ENCODE peak calls at places on chromosomes 11 and 22, in nine cellular contexts. V is heart left ventricle, D is body of pancreas, N is RWPE1, W is GM12865, O is left lung, M is pancreas, C is upper lobe of right lung, E is neural crest cell. G is an unnamed sample.

GRCh38 chr11:925496-926301 is at the start of gene AP2A2:
- DNase-seq in V (peak), D (peak), N (peak), W (peak), O (peak), M (peak), C (peak), E (peak), G (peak)

GRCh38 chr22:19287889-19288288 is 3.6 kb downstream of the CLTCL1 start:
- DNase-seq in V (no peak), D (no peak), N (no peak), W (no peak), O (no peak), M (no peak), C (no peak), E (no peak), G (no peak)

GRCh38 chr11:125593113-125593761 is 585 bp downstream of the STT3A start:
- DNase-seq in V (no peak), D (peak), N (peak), W (peak), O (no peak), M (no peak), C (no peak), E (no peak), G (no peak)

GRCh38 chr11:42947405-42947804 is 364.4 kb upstream of the API5 start:
- DNase-seq in V (no peak), D (no peak), N (no peak), W (no peak), O (no peak), M (no peak), C (no peak), E (no peak), G (no peak)

GRCh38 chr11:103069367-103069766 is 22.6 kb downstream of the DCUN1D5 start:
- DNase-seq in V (no peak), D (no peak), N (no peak), W (no peak), O (no peak), M (no peak), C (no peak), E (no peak), G (no peak)

GRCh38 chr11:16897460-16898061 is 116.7 kb downstream of the PLEKHA7 start:
- DNase-seq in V (no peak), D (no peak), N (no peak), W (no peak), O (no peak), M (no peak), C (no peak), E (no peak), G (no peak)

GRCh38 chr11:133833101-133833898 is 12.0 kb downstream of the SPATA19 start:
- DNase-seq in V (no peak), D (no peak), N (no peak), W (no peak), O (no peak), M (no peak), C (no peak), E (no peak), G (no peak)

GRCh38 chr11:75114465-75114864 is 17.8 kb upstream of the OR2AT4 start:
- DNase-seq in V (no peak), D (no peak), N (no peak), W (no peak), O (no peak), M (no peak), C (no peak), E (no peak), G (no peak)

GRCh38 chr11:65112551-65113360 is 1.1 kb downstream of the TM7SF2 start:
- DNase-seq in V (peak), D (peak), N (no peak), W (peak), O (peak), M (peak), C (peak), E (peak), G (peak)

GRCh38 chr11:122098223-122098980 is 17.6 kb downstream of the BLID start:
- DNase-seq in V (no peak), D (no peak), N (no peak), W (no peak), O (no peak), M (no peak), C (no peak), E (no peak), G (no peak)

GRCh38 chr11:27783701-27784355 is 83.6 kb upstream of the BDNF start:
- DNase-seq in V (no peak), D (no peak), N (no peak), W (no peak), O (no peak), M (no peak), C (no peak), E (no peak), G (no peak)

GRCh38 chr11:113796663-113797259 is 17.2 kb downstream of the CLDN25 start:
- DNase-seq in V (no peak), D (peak), N (peak), W (peak), O (no peak), M (no peak), C (no peak), E (peak), G (no peak)

GRCh38 chr11:127492025-127492424 is 491.5 kb upstream of the KIRREL3 start:
- DNase-seq in V (no peak), D (no peak), N (no peak), W (no peak), O (no peak), M (no peak), C (no peak), E (no peak), G (no peak)

GRCh38 chr11:120392791-120393190 is 56.6 kb downstream of the ARHGEF12 start:
- DNase-seq in V (no peak), D (no peak), N (no peak), W (no peak), O (no peak), M (no peak), C (no peak), E (no peak), G (no peak)

GRCh38 chr11:84234011-84234410 is 947.8 kb upstream of the CCDC90B start:
- DNase-seq in V (no peak), D (no peak), N (no peak), W (no peak), O (no peak), M (no peak), C (no peak), E (no peak), G (no peak)

GRCh38 chr11:40252236-40252635 is 1207.2 kb downstream of the LRRC4C start:
- DNase-seq in V (no peak), D (no peak), N (no peak), W (peak), O (no peak), M (no peak), C (no peak), E (no peak), G (no peak)

GRCh38 chr11:74592063-74592440 is 330 bp upstream of the POLD3 start:
- DNase-seq in V (no peak), D (no peak), N (no peak), W (no peak), O (no peak), M (no peak), C (no peak), E (no peak), G (no peak)

GRCh38 chr11:11155962-11156815 is 196.9 kb downstream of the CSNK2A3 start:
- DNase-seq in V (no peak), D (no peak), N (no peak), W (peak), O (no peak), M (no peak), C (no peak), E (peak), G (no peak)

GRCh38 chr11:29395555-29396072 is 621.2 kb downstream of the KCNA4 start:
- DNase-seq in V (no peak), D (no peak), N (no peak), W (peak), O (no peak), M (no peak), C (no peak), E (no peak), G (no peak)

GRCh38 chr22:25281675-25282345 is 62.4 kb downstream of the CRYBB2 start:
- DNase-seq in V (no peak), D (no peak), N (no peak), W (no peak), O (no peak), M (no peak), C (no peak), E (no peak), G (no peak)

GRCh38 chr11:106420686-106421085 is 343.2 kb downstream of the AASDHPPT start:
- DNase-seq in V (no peak), D (no peak), N (no peak), W (no peak), O (no peak), M (no peak), C (no peak), E (no peak), G (no peak)

GRCh38 chr11:58513747-58514367 is 6.0 kb upstream of the OR5B21 start:
- DNase-seq in V (no peak), D (peak), N (peak), W (peak), O (no peak), M (no peak), C (no peak), E (peak), G (no peak)

GRCh38 chr11:66886671-66887221 is 29.9 kb downstream of the LRFN4 start:
- DNase-seq in V (peak), D (peak), N (no peak), W (no peak), O (no peak), M (no peak), C (no peak), E (no peak), G (no peak)

GRCh38 chr11:69351460-69351859 is 57.5 kb downstream of the MYEOV start:
- DNase-seq in V (no peak), D (no peak), N (peak), W (no peak), O (no peak), M (no peak), C (no peak), E (no peak), G (no peak)

GRCh38 chr11:5521540-5521939 is 5.0 kb upstream of the UBQLNL start:
- DNase-seq in V (no peak), D (no peak), N (no peak), W (no peak), O (no peak), M (no peak), C (no peak), E (no peak), G (no peak)

GRCh38 chr11:23151819-23152218 is 291.5 kb upstream of the CCDC179 start:
- DNase-seq in V (no peak), D (no peak), N (no peak), W (no peak), O (no peak), M (no peak), C (no peak), E (no peak), G (no peak)

GRCh38 chr22:46052801-46053562 is 76.0 kb upstream of the WNT7B start:
- DNase-seq in V (peak), D (peak), N (no peak), W (no peak), O (peak), M (peak), C (peak), E (no peak), G (no peak)

GRCh38 chr11:7019500-7020182 is 505 bp downstream of the ZNF214 start:
- DNase-seq in V (peak), D (peak), N (peak), W (peak), O (peak), M (peak), C (peak), E (no peak), G (no peak)

GRCh38 chr11:119266063-119266462 is 50.9 kb downstream of the MCAM start:
- DNase-seq in V (no peak), D (no peak), N (no peak), W (no peak), O (no peak), M (no peak), C (no peak), E (no peak), G (no peak)

GRCh38 chr11:134032501-134033091 is 36.3 kb upstream of the JAM3 start:
- DNase-seq in V (peak), D (no peak), N (no peak), W (no peak), O (no peak), M (no peak), C (no peak), E (no peak), G (no peak)

GRCh38 chr22:19732403-19733113 is 9.2 kb downstream of the GP1BB start:
- DNase-seq in V (no peak), D (no peak), N (no peak), W (no peak), O (no peak), M (no peak), C (no peak), E (no peak), G (no peak)

GRCh38 chr11:25734592-25735211 is 597.2 kb upstream of the ANO3 start:
- DNase-seq in V (no peak), D (no peak), N (peak), W (peak), O (no peak), M (no peak), C (no peak), E (no peak), G (no peak)

GRCh38 chr22:32796865-32797573 is 4.5 kb upstream of the TIMP3 start:
- DNase-seq in V (peak), D (peak), N (peak), W (peak), O (peak), M (peak), C (peak), E (peak), G (no peak)

GRCh38 chr22:44118645-44119315 is 61.9 kb upstream of the PARVG start:
- DNase-seq in V (no peak), D (no peak), N (no peak), W (no peak), O (no peak), M (peak), C (peak), E (no peak), G (no peak)
- TF ChIP-seq CTCF in V (no peak), D (no peak), N (no peak), W (no peak), O (no peak), M (no peak), C (no peak), E (no peak), G (no peak)

DNA sequence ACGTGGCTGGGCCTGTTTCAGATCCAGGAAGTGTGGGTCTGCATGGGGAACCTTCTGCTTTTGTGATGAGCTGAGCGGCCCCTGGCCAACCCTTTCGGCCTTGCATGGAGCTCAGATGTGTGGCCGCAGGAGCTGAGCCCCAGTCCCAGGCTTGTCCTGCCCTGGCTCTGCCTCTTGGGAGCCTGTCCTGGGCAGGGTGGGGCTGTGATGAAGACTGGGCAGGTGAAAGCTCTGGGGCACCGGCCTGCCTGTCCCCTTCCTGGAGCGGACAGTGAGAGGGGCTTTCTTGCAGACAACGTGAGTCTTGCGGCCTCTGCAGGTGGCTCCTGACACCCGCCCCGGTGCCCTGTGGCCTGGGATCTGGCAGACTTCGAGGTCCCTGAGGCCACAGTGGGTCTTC is 1296.6 kb downstream of the BRD1 start:
- DNase-seq in V (no peak), D (no peak), N (no peak), W (no peak), O (peak), M (no peak), C (no peak), E (no peak), G (no peak)
- TF ChIP-seq CTCF in V (no peak), D (no peak), N (no peak), W (no peak), O (no peak), M (no peak), C (no peak), E (no peak), G (no peak)

GRCh38 chr22:39924286-39924685 is 23.4 kb downstream of the GRAP2 start:
- DNase-seq in V (no peak), D (no peak), N (no peak), W (no peak), O (no peak), M (no peak), C (no peak), E (no peak), G (no peak)
- TF ChIP-seq CTCF in V (no peak), D (no peak), N (no peak), W (no peak), O (no peak), M (no peak), C (no peak), E (no peak), G (no peak)

DNA sequence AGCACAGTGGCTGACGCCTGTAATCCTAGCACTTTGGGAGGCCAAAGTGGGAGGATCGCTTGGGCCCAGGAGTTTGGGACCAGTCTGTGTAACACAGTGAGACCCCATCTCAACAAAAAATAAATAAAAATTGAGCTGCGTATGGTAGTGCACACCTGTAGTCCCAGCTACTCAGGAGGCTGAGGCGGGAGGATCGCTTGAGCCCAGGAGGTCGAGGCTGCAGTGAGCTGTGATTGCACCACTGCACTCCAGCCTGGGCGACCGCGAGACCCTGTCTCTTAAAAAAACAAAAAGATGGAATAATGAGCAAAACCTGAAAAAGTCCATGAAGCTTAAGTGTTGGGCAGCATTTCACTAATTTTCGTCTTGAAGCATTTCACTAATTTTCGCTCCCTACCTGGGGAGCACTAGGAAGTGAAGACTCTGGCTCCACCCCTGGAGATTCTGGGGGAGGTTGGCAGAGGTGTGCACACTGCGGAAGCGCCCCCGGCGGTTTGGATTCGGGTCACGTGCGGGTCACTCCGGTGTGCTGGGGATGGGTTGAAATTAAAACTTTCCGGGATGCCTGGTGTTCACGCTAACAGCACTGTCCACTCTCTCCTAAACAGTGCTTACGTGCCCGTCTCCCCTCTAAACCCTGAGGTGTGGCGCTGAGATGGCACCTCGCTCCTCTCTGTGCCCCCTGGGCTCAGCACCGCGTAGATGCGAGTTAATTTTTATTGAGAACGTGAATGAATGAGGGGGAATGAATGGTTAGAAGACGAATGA is 905 bp upstream of the NAA40 start:
- DNase-seq in V (no peak), D (peak), N (peak), W (peak), O (no peak), M (no peak), C (no peak), E (no peak), G (no peak)
- TF ChIP-seq CTCF in V (no peak), D (no peak), N (no peak), W (no peak), O (no peak), M (no peak), C (no peak), E (no peak), G (no peak)

GRCh38 chr22:49436056-49436455 is 391.6 kb downstream of the BRD1 start:
- DNase-seq in V (no peak), D (no peak), N (no peak), W (no peak), O (no peak), M (no peak), C (no peak), E (no peak), G (no peak)

GRCh38 chr22:49432211-49432905 is 395.3 kb downstream of the BRD1 start:
- DNase-seq in V (no peak), D (no peak), N (no peak), W (no peak), O (no peak), M (no peak), C (no peak), E (no peak), G (no peak)

GRCh38 chr22:49433044-49433443 is 394.6 kb downstream of the BRD1 start:
- DNase-seq in V (no peak), D (no peak), N (no peak), W (no peak), O (no peak), M (no peak), C (no peak), E (no peak), G (no peak)

GRCh38 chr22:49435596-49435995 is 392.1 kb downstream of the BRD1 start:
- DNase-seq in V (no peak), D (no peak), N (no peak), W (no peak), O (no peak), M (no peak), C (no peak), E (no peak), G (no peak)

GRCh38 chr22:49433717-49434611 is 393.7 kb downstream of the BRD1 start:
- DNase-seq in V (no peak), D (no peak), N (no peak), W (no peak), O (no peak), M (no peak), C (no peak), E (no peak), G (no peak)
- TF ChIP-seq CTCF in V (no peak), D (no peak), N (no peak), W (no peak), O (no peak), M (no peak), C (no peak), E (peak), G (no peak)

GRCh38 chr11:95660038-95660437 is 129.5 kb downstream of the FAM76B start:
- DNase-seq in V (no peak), D (no peak), N (no peak), W (no peak), O (no peak), M (no peak), C (no peak), E (no peak), G (no peak)
- TF ChIP-seq CTCF in V (no peak), D (no peak), N (no peak), W (no peak), O (no peak), M (no peak), C (no peak), E (no peak), G (no peak)

GRCh38 chr11:48210052-48210451 is 6.6 kb upstream of the OR4B1 start:
- DNase-seq in V (no peak), D (no peak), N (no peak), W (peak), O (no peak), M (no peak), C (no peak), E (no peak), G (no peak)
- TF ChIP-seq CTCF in V (no peak), D (no peak), N (no peak), W (no peak), O (no peak), M (no peak), C (peak), E (peak), G (no peak)